ENCODE peak calls at places on chromosomes 11 and 22, in six cellular contexts. W is IMR-90, C is H9, O is trophoblast cell, M is mesenchymal stem cell, D is H1. E is an unnamed sample.

GRCh38 chr22:43151251-43152000 is at the start of gene TSPO:
- DNase-seq in C (peak; percentile 60), O (no peak), W (peak; percentile 19), D (peak; percentile 76), M (peak; percentile 52), E (peak; percentile 14)

GRCh38 chr22:36280379-36280778 is 27.4 kb downstream of the APOL1 start:
- DNase-seq in C (no peak), W (peak; percentile 26), D (no peak), M (no peak), O (peak; percentile 80), E (no peak)

GRCh38 chr11:66851698-66852465 is 5.0 kb upstream of the LRFN4 start:
- DNase-seq in O (no peak), D (peak; percentile 80), W (no peak), M (no peak), C (peak; percentile 80), E (no peak)

GRCh38 chr11:67507242-67507890 is 596 bp downstream of the CDK2AP2 start:
- DNase-seq in O (peak; percentile 81), M (no peak), C (peak; percentile 88), D (no peak), W (peak; percentile 68), E (no peak)

GRCh38 chr11:128502736-128503135 is 84.6 kb downstream of the ETS1 start:
- DNase-seq in D (no peak), O (peak; percentile 43), C (no peak), M (peak; percentile 97), W (peak; percentile 96), E (no peak)

GRCh38 chr11:130523609-130524008 is 75.2 kb downstream of the ADAMTS15 start:
- DNase-seq in C (peak; percentile 52), W (peak; percentile 97), D (no peak), M (peak; percentile 86), O (peak; percentile 33), E (no peak)

GRCh38 chr11:86637976-86638375 is 34.4 kb downstream of the ME3 start:
- DNase-seq in W (peak; percentile 49), M (peak; percentile 68), C (no peak), D (no peak), O (no peak), E (no peak)

GRCh38 chr11:14012836-14013235 is 50.3 kb downstream of the SPON1 start:
- DNase-seq in D (no peak), M (no peak), C (no peak), W (peak; percentile 67), O (no peak), E (no peak)

GRCh38 chr11:104907521-104908185 is 9.4 kb upstream of the CASP12 start:
- DNase-seq in C (no peak), O (no peak), W (peak; percentile 94), M (no peak), D (no peak), E (no peak)

GRCh38 chr22:31583861-31584485 is 78.0 kb downstream of the PISD start:
- DNase-seq in M (peak; percentile 57), C (no peak), O (no peak), W (peak; percentile 62), D (no peak), E (no peak)

GRCh38 chr11:110251837-110252236 is 44.6 kb downstream of the RDX start:
- DNase-seq in M (peak; percentile 29), C (no peak), O (no peak), W (peak; percentile 65), D (no peak), E (no peak)

GRCh38 chr11:9703280-9703679 is 39.4 kb downstream of the SWAP70 start:
- DNase-seq in M (no peak), W (no peak), D (no peak), C (no peak), O (no peak), E (no peak)

GRCh38 chr11:1083621-1084551 is 9.2 kb downstream of the MUC2 start:
- DNase-seq in M (no peak), D (no peak), W (no peak), C (no peak), O (no peak), E (no peak)

GRCh38 chr11:58763120-58763490 is 31.4 kb upstream of the GLYAT start:
- DNase-seq in M (no peak), D (no peak), C (no peak), W (no peak), O (no peak), E (no peak)

GRCh38 chr11:66688561-66689534 is 11.2 kb upstream of the RBM4B start:
- DNase-seq in C (no peak), M (no peak), D (no peak), W (no peak), O (peak; percentile 28), E (no peak)

GRCh38 chr22:23193420-23193819 is 13.1 kb downstream of the BCR start:
- DNase-seq in C (no peak), M (no peak), W (no peak), O (no peak), D (no peak), E (no peak)

GRCh38 chr11:45290586-45290985 is 4.4 kb upstream of the SYT13 start:
- DNase-seq in W (no peak), M (no peak), C (no peak), D (no peak), O (no peak), E (no peak)

GRCh38 chr11:122267602-122268001 is 151.6 kb upstream of the BLID start:
- DNase-seq in W (peak; percentile 56), D (no peak), O (no peak), C (no peak), M (peak; percentile 17), E (no peak)

GRCh38 chr22:29093501-29093921 is 20.7 kb downstream of the KREMEN1 start:
- DNase-seq in C (no peak), M (peak; percentile 52), O (no peak), D (no peak), W (peak; percentile 70), E (no peak)

GRCh38 chr11:111913997-111914396 is 1.5 kb downstream of the HSPB2 start:
- DNase-seq in D (no peak), M (no peak), C (no peak), W (peak; percentile 76), O (no peak), E (no peak)

GRCh38 chr22:47552541-47553205 is 790.2 kb downstream of the TBC1D22A start:
- DNase-seq in D (no peak), M (no peak), W (no peak), O (no peak), C (no peak), E (no peak)

GRCh38 chr11:86955111-86955673 is at the start of gene FZD4:
- DNase-seq in O (peak; percentile 87), W (peak; percentile 78), M (peak; percentile 88), D (peak; percentile 87), C (peak; percentile 90), E (peak; percentile 89)

GRCh38 chr22:28547132-28547842 is 132.4 kb downstream of the TTC28 start:
- DNase-seq in W (peak; percentile 81), M (peak; percentile 4), O (no peak), D (no peak), C (no peak), E (no peak)

GRCh38 chr11:69910519-69911309 is 91.5 kb upstream of the FGF3 start:
- DNase-seq in O (no peak), D (no peak), M (no peak), C (no peak), W (no peak), E (no peak)

GRCh38 chr22:20494978-20495860 is at the start of gene KLHL22:
- DNase-seq in C (peak; percentile 38), D (peak; percentile 90), M (peak; percentile 53), W (peak; percentile 26), O (no peak), E (peak; percentile 21)

GRCh38 chr22:23401111-23401909 is 178.8 kb downstream of the IGLL1 start:
- DNase-seq in C (no peak), O (peak; percentile 97), W (peak; percentile 75), D (no peak), M (peak; percentile 68), E (no peak)

GRCh38 chr22:46961591-46962290 is 199.3 kb downstream of the TBC1D22A start:
- DNase-seq in M (no peak), C (no peak), W (no peak), D (no peak), O (no peak), E (no peak)

GRCh38 chr11:88041679-88042078 is 133.6 kb downstream of the RAB38 start:
- DNase-seq in C (no peak), D (no peak), M (no peak), W (no peak), O (no peak), E (no peak)

GRCh38 chr22:29817724-29818123 is 20.4 kb downstream of the ASCC2 start:
- DNase-seq in O (no peak), D (no peak), W (no peak), M (no peak), C (no peak), E (no peak)

GRCh38 chr11:64865286-64866172 is 12.9 kb downstream of the EHD1 start:
- DNase-seq in O (peak; percentile 59), D (no peak), W (peak; percentile 92), C (no peak), M (peak; percentile 92), E (no peak)

GRCh38 chr22:45421349-45422057 is 8.0 kb downstream of the RIBC2 start:
- DNase-seq in M (no peak), D (peak; percentile 32), C (no peak), O (no peak), W (no peak), E (no peak)

DNA sequence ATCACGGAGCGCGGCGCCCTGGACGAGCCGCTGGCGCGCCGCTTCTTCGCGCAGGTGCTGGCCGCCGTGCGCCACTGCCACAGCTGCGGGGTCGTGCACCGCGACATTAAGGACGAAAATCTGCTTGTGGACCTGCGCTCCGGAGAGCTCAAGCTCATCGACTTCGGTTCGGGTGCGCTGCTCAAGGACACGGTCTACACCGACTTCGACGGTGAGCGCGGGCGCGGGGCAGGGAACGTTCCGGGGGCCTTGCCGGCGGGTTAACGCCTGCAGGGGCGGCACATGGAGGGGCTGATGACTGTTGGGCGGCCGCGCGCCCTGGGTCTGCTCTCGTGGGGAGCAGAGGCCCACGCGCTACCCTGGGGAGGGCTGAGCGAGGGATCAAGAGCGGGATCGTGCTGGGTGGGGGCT is 1.0 kb downstream of the PIM3 start:
- DNase-seq in C (peak; percentile 45), O (no peak), W (no peak), M (no peak), D (no peak), E (no peak)
- H3K23ac ChIP-seq in C (no peak overlapping the region), O (no peak overlapping the region), W (peak overlapping the region; percentile 89), M (peak overlapping the region; percentile 84), D (no peak overlapping the region), E (peak overlapping the region; percentile 93)

GRCh38 chr11:109197656-109198055 is 224.3 kb upstream of the C11orf87 start:
- DNase-seq in D (no peak), W (peak; percentile 7), M (peak; percentile 18), C (no peak), O (no peak), E (no peak)
- H3K14ac ChIP-seq in D (no peak overlapping the region), W (no peak overlapping the region), M (no peak overlapping the region), C (no peak overlapping the region), O (no peak overlapping the region), E (no peak overlapping the region)

GRCh38 chr22:40239345-40239683 is 61.6 kb downstream of the TNRC6B start:
- DNase-seq in C (no peak), O (no peak), W (no peak), M (no peak), D (no peak), E (no peak)
- H3K23ac ChIP-seq in C (no peak overlapping the region), O (no peak overlapping the region), W (no peak overlapping the region), M (peak overlapping the region; percentile 15), D (no peak overlapping the region), E (no peak overlapping the region)

DNA sequence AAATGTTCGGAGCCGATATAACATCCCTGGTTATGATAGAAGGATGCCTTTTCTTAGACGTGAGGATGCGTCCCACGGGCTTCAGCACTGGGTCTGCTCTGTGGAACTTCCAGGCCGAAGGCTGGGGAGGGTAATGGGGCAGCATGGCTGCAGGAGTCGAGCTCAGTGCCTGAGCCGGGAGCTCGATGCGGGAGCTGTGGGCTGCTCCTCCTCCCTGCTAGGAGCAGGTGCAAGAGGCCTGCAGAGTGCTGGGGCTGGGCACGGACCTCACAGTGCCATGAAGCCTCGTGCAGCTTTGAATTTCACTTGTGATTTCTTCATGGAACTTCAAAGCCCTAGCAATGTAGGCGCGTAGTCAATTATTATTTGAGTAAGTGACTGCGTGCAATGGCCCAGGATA is 6.0 kb downstream of the TUBA8 start:
- DNase-seq in O (no peak), C (no peak), M (no peak), W (no peak), D (no peak), E (no peak)
- H3K14ac ChIP-seq in O (no peak overlapping the region), C (no peak overlapping the region), M (no peak overlapping the region), W (no peak overlapping the region), D (no peak overlapping the region), E (peak overlapping the region; percentile 42)

E was measured in neuronal stem cell.